ENCODE peak calls at places on chromosomes 16 and 17, in eight cellular contexts. M, S, E, Z, Y, W, B and T are unnamed samples.

GRCh38 chr17:74427048-74427762 is 4.7 kb upstream of the GPRC5C start:
- DNase-seq in M (no peak), S (no peak), E (peak), Z (peak), Y (peak), W (no peak), B (no peak), T (no peak)

GRCh38 chr17:39863918-39864746 is at the start of gene IKZF3:
- DNase-seq in M (no peak), S (no peak), E (no peak), Z (peak), Y (peak), W (no peak), B (peak), T (no peak)

GRCh38 chr17:49576121-49576905 is 642 bp downstream of the NXPH3 start:
- DNase-seq in M (no peak), S (no peak), E (no peak), Z (peak), Y (no peak), W (no peak), B (no peak), T (no peak)

GRCh38 chr17:5785343-5785742 is 201.0 kb upstream of the NLRP1 start:
- DNase-seq in M (no peak), S (no peak), E (peak), Z (peak), Y (no peak), W (no peak), B (no peak), T (peak)

GRCh38 chr17:28344435-28344901 is 8.9 kb downstream of the TNFAIP1 start:
- DNase-seq in M (no peak), S (no peak), E (no peak), Z (no peak), Y (no peak), W (no peak), B (no peak), T (no peak)

GRCh38 chr16:84754353-84754856 is 54.6 kb downstream of the USP10 start:
- DNase-seq in M (peak), S (peak), E (peak), Z (peak), Y (peak), W (peak), B (peak), T (peak)

GRCh38 chr17:34841467-34841866 is 119.8 kb downstream of the CCT6B start:
- DNase-seq in M (no peak), S (no peak), E (no peak), Z (no peak), Y (no peak), W (no peak), B (no peak), T (no peak)

GRCh38 chr16:88353232-88353631 is 29.5 kb upstream of the ZNF469 start:
- DNase-seq in M (no peak), S (no peak), E (no peak), Z (no peak), Y (no peak), W (no peak), B (no peak), T (no peak)

GRCh38 chr17:48724241-48725004 is 1.4 kb downstream of the PRAC2 start:
- DNase-seq in M (peak), S (peak), E (peak), Z (peak), Y (peak), W (no peak), B (peak), T (peak)

GRCh38 chr16:8808009-8808408 is 10.4 kb downstream of the PMM2 start:
- DNase-seq in M (no peak), S (no peak), E (no peak), Z (no peak), Y (no peak), W (no peak), B (no peak), T (no peak)

GRCh38 chr17:925846-926245 is 53.7 kb downstream of the NXN start:
- DNase-seq in M (no peak), S (no peak), E (no peak), Z (no peak), Y (no peak), W (no peak), B (no peak), T (no peak)

GRCh38 chr17:76844846-76845245 is 23.4 kb upstream of the MGAT5B start:
- DNase-seq in M (no peak), S (no peak), E (no peak), Z (no peak), Y (no peak), W (no peak), B (no peak), T (no peak)

GRCh38 chr16:27242398-27242797 is 26.2 kb downstream of the NSMCE1 start:
- DNase-seq in M (no peak), S (no peak), E (no peak), Z (no peak), Y (no peak), W (no peak), B (no peak), T (no peak)

GRCh38 chr17:28917465-28917864 is 14.6 kb upstream of the DHRS13 start:
- DNase-seq in M (no peak), S (no peak), E (no peak), Z (no peak), Y (no peak), W (no peak), B (no peak), T (no peak)